ENCODE peak calls at places on chromosomes 11 and 22, in ten cellular contexts. F is RPMI8226; B is right atrium auricular region; K is stimulated activated CD4-positive, alpha-beta T cell treated with anti-CD3 and anti-CD28 coated beads, Interleukin-4, amount 100 ng/mL, for 4 hours; R is stimulated activated naive CD8-positive, alpha-beta T cell treated with anti-CD3 and anti-CD28 coated beads, Interleukin-15, Interleukin-2, amounts not matched to agents 100 U/mL and 50 U/mL, for 24 hours; P is HL-60; X is posterior vena cava; J is substantia nigra; Z is OCI-LY7; N is astrocyte. S is an unnamed sample.

GRCh38 chr22:46068908-46069481 is 81.3 kb upstream of the PPARA start:
- DNase-seq in F (peak), P (peak), B (no peak), K (no peak), Z (peak), N (peak), J (no peak), X (peak), R (no peak), S (no peak)

GRCh38 chr11:70887428-70887827 is 364.9 kb downstream of the SHANK2 start:
- DNase-seq in R (no peak), P (no peak), F (no peak), K (no peak), Z (no peak), B (no peak), X (no peak), N (no peak), J (no peak), S (no peak)

GRCh38 chr11:4063348-4063747 is 31.3 kb upstream of the RRM1 start:
- DNase-seq in P (no peak), R (no peak), K (no peak), B (no peak), N (peak), Z (no peak), J (no peak), X (no peak), F (no peak), S (no peak)

GRCh38 chr11:116641561-116642045 is 131.2 kb downstream of the BUD13 start:
- DNase-seq in F (peak), R (peak), N (no peak), X (no peak), P (peak), J (no peak), Z (peak), B (no peak), K (peak), S (peak)

GRCh38 chr11:70608568-70609314 is 210.4 kb downstream of the CTTN start:
- DNase-seq in N (peak), Z (no peak), J (no peak), R (no peak), P (no peak), F (peak), K (no peak), B (no peak), X (no peak), S (no peak)

GRCh38 chr11:19380375-19380774 is 139.6 kb upstream of the E2F8 start:
- DNase-seq in K (no peak), X (no peak), R (no peak), B (peak), J (no peak), F (no peak), P (no peak), N (peak), Z (no peak), S (peak)

GRCh38 chr11:17610402-17610894 is 63.4 kb downstream of the OTOG start:
- DNase-seq in X (no peak), R (no peak), N (no peak), Z (no peak), F (no peak), K (no peak), P (no peak), J (no peak), B (peak), S (no peak)

GRCh38 chr11:108340958-108341357 is 118.1 kb downstream of the ATM start:
- DNase-seq in B (no peak), K (no peak), P (no peak), J (no peak), N (no peak), R (no peak), X (no peak), Z (no peak), F (no peak), S (no peak)

GRCh38 chr11:69718147-69718546 is 14.3 kb upstream of the FGF19 start:
- DNase-seq in X (no peak), F (peak), J (no peak), N (no peak), Z (peak), R (peak), B (no peak), P (peak), K (no peak), S (no peak)

GRCh38 chr11:41659990-41660389 is 200.5 kb upstream of the LRRC4C start:
- DNase-seq in P (no peak), Z (no peak), X (no peak), F (peak), N (no peak), B (no peak), R (no peak), K (no peak), J (no peak), S (no peak)

GRCh38 chr22:46897246-46897623 is 134.8 kb downstream of the TBC1D22A start:
- DNase-seq in Z (no peak), R (no peak), K (no peak), B (no peak), X (no peak), N (no peak), F (no peak), J (no peak), P (no peak), S (no peak)

GRCh38 chr11:66045177-66045639 is 3.8 kb downstream of the GAL3ST3 start:
- DNase-seq in B (peak), Z (peak), X (peak), J (peak), F (peak), P (peak), N (peak), R (peak), K (peak), S (peak)

GRCh38 chr11:122559734-122560382 is 95.7 kb upstream of the UBASH3B start:
- DNase-seq in X (no peak), F (peak), R (peak), J (no peak), Z (no peak), P (no peak), B (no peak), K (no peak), N (no peak), S (no peak)

GRCh38 chr22:43210631-43211515 is 23.9 kb upstream of the TTLL12 start:
- DNase-seq in K (no peak), B (no peak), Z (no peak), P (no peak), J (no peak), X (no peak), F (no peak), R (no peak), N (no peak), S (no peak)

GRCh38 chr22:49207008-49207775 is 620.5 kb downstream of the BRD1 start:
- DNase-seq in N (no peak), X (peak), K (no peak), P (no peak), F (no peak), Z (no peak), J (no peak), R (no peak), B (peak), S (no peak)

GRCh38 chr11:17867346-17867745 is 132.8 kb downstream of the KCNC1 start:
- DNase-seq in N (no peak), R (no peak), B (no peak), P (no peak), Z (no peak), X (no peak), K (no peak), J (no peak), F (no peak), S (no peak)

GRCh38 chr22:21015051-21016006 is at the start of gene P2RX6:
- DNase-seq in R (no peak), P (no peak), J (no peak), F (no peak), B (no peak), Z (no peak), K (no peak), N (peak), X (peak), S (no peak)

GRCh38 chr11:66020618-66021357 is 5.5 kb downstream of the CATSPER1 start:
- DNase-seq in K (no peak), J (no peak), R (no peak), N (peak), B (no peak), Z (no peak), P (peak), X (peak), F (peak), S (peak)

GRCh38 chr11:103257360-103257759 is 148.1 kb downstream of the DYNC2H1 start:
- DNase-seq in F (no peak), Z (no peak), B (no peak), K (no peak), X (no peak), N (peak), J (no peak), R (no peak), P (no peak), S (peak)

GRCh38 chr11:69014084-69014935 is 1.3 kb upstream of the MRGPRF start:
- DNase-seq in N (no peak), B (no peak), K (no peak), P (no peak), X (no peak), Z (no peak), R (no peak), F (no peak), J (no peak), S (no peak)

GRCh38 chr11:102544594-102544993 is 14.0 kb upstream of the MMP7 start:
- DNase-seq in F (no peak), J (no peak), R (no peak), K (no peak), B (no peak), Z (no peak), N (no peak), P (no peak), X (no peak), S (no peak)

GRCh38 chr11:96486890-96487633 is 97.2 kb downstream of the JRKL start:
- DNase-seq in Z (no peak), F (peak), J (no peak), B (no peak), K (no peak), P (no peak), N (peak), X (no peak), R (no peak), S (no peak)

GRCh38 chr11:32891657-32892354 is 805 bp upstream of the QSER1 start:
- DNase-seq in N (no peak), J (no peak), P (no peak), F (no peak), B (no peak), R (peak), K (no peak), X (no peak), Z (no peak), S (no peak)

GRCh38 chr22:36640106-36640672 is 63.4 kb downstream of the CACNG2 start:
- DNase-seq in B (no peak), F (no peak), X (no peak), Z (no peak), K (no peak), N (no peak), R (no peak), J (no peak), P (no peak), S (no peak)

S was measured in H54.